ENCODE peak calls at places on chromosomes 16 and 17, in seven cellular contexts. O is NCI-H345; R is NCI-H510A; J is stimulated activated CD8-positive, alpha-beta memory T cell treated with anti-CD3 and anti-CD28 coated beads, Interleukin-7, amount 100 ng/mL, for 24 hours; C is mesothelial cell of epicardium; Y is fibroblast of the aortic adventitia; I is CD8-positive, alpha-beta memory T cell. A is an unnamed sample.
A peak's percentile ranks its signal among the peaks of the same experiment; 100 is the strongest.

GRCh38 chr17:78127888-78128615 is 503 bp downstream of the TMC6 start:
- DNase-seq in R (no peak), Y (no peak), O (no peak), I (no peak), C (no peak), J (no peak), A (no peak)

GRCh38 chr16:86502856-86503748 is 7.2 kb upstream of the FOXF1 start:
- DNase-seq in R (no peak), I (no peak), Y (peak; percentile 33), O (no peak), J (no peak), C (no peak), A (no peak)

GRCh38 chr16:81376880-81377279 is 62.1 kb downstream of the GAN start:
- DNase-seq in I (no peak), O (no peak), C (no peak), Y (no peak), J (no peak), R (no peak), A (no peak)

GRCh38 chr16:8237452-8237851 is 352.9 kb downstream of the TMEM114 start:
- DNase-seq in I (no peak), R (no peak), C (no peak), J (no peak), O (no peak), Y (no peak), A (no peak)

GRCh38 chr17:65190467-65191095 is 53.4 kb downstream of the RGS9 start:
- DNase-seq in J (no peak), Y (peak; percentile 38), R (no peak), I (no peak), C (no peak), O (no peak), A (peak; percentile 64)

GRCh38 chr17:78127240-78127887 is 1.2 kb downstream of the TMC6 start:
- DNase-seq in C (no peak), J (no peak), I (peak; percentile 65), R (no peak), O (no peak), Y (no peak), A (no peak)

GRCh38 chr17:27873746-27874145 is 19.4 kb downstream of the LYRM9 start:
- DNase-seq in Y (no peak), O (no peak), C (no peak), J (no peak), R (no peak), I (no peak), A (peak; percentile 62)

GRCh38 chr16:49515861-49516260 is 142.3 kb downstream of the C16orf78 start:
- DNase-seq in R (no peak), Y (no peak), J (no peak), O (no peak), I (no peak), C (no peak), A (no peak)

GRCh38 chr16:85751665-85752501 is 987 bp upstream of the C16orf74 start:
- DNase-seq in R (no peak), O (no peak), I (no peak), Y (no peak), J (no peak), C (no peak), A (no peak)